ENCODE peak calls at places on chromosome 3, in five cellular contexts. One of them, this sample, is unnamed.

GRCh38 chr3:69330891-69331400 is 54.9 kb downstream of the FRMD4B start:
- DNase-seq in adrenal gland: no peak
- DNase-seq in heart left ventricle: no peak
- DNase-seq in stomach: no peak
- DNase-seq in Peyer's patch: no peak
- DNase-seq in this sample: peak; percentile 49

GRCh38 chr3:129577356-129577755 is 29.1 kb downstream of the PLXND1 start:
- DNase-seq in adrenal gland: peak; percentile 68
- DNase-seq in heart left ventricle: no peak
- DNase-seq in stomach: no peak
- DNase-seq in Peyer's patch: no peak
- DNase-seq in this sample: no peak

GRCh38 chr3:161644871-161645636 is 148.4 kb downstream of the OTOL1 start:
- DNase-seq in adrenal gland: no peak
- DNase-seq in heart left ventricle: no peak
- DNase-seq in stomach: no peak
- DNase-seq in Peyer's patch: no peak
- DNase-seq in this sample: no peak

GRCh38 chr3:60992395-60992794 is 258.9 kb downstream of the FHIT start:
- DNase-seq in adrenal gland: peak; percentile 56
- DNase-seq in heart left ventricle: no peak
- DNase-seq in stomach: no peak
- DNase-seq in Peyer's patch: no peak
- DNase-seq in this sample: no peak

GRCh38 chr3:141094851-141095545 is 43.9 kb downstream of the SPSB4 start:
- DNase-seq in adrenal gland: peak; percentile 76
- DNase-seq in heart left ventricle: peak; percentile 92
- DNase-seq in stomach: no peak
- DNase-seq in Peyer's patch: no peak
- DNase-seq in this sample: no peak

GRCh38 chr3:23479615-23480323 is 276.6 kb downstream of the UBE2E2 start:
- DNase-seq in adrenal gland: no peak
- DNase-seq in heart left ventricle: no peak
- DNase-seq in stomach: no peak
- DNase-seq in Peyer's patch: no peak
- DNase-seq in this sample: no peak

GRCh38 chr3:56955551-56956131 is 104.8 kb upstream of the SPATA12 start:
- DNase-seq in adrenal gland: peak; percentile 66
- DNase-seq in heart left ventricle: no peak
- DNase-seq in stomach: no peak
- DNase-seq in Peyer's patch: no peak
- DNase-seq in this sample: no peak

GRCh38 chr3:188524057-188524456 is 370.1 kb downstream of the LPP start:
- DNase-seq in adrenal gland: no peak
- DNase-seq in heart left ventricle: no peak
- DNase-seq in stomach: no peak
- DNase-seq in Peyer's patch: no peak
- DNase-seq in this sample: no peak

GRCh38 chr3:126996905-126997304 is 14.0 kb downstream of the PLXNA1 start:
- DNase-seq in adrenal gland: no peak
- DNase-seq in heart left ventricle: no peak
- DNase-seq in stomach: no peak
- DNase-seq in Peyer's patch: no peak
- DNase-seq in this sample: no peak

GRCh38 chr3:105062853-105063252 is 303.9 kb upstream of the ALCAM start:
- DNase-seq in adrenal gland: no peak
- DNase-seq in heart left ventricle: no peak
- DNase-seq in stomach: no peak
- DNase-seq in Peyer's patch: no peak
- DNase-seq in this sample: no peak

GRCh38 chr3:52253314-52254260 is 8.0 kb downstream of the PPM1M start:
- DNase-seq in adrenal gland: peak; percentile 76
- DNase-seq in heart left ventricle: no peak
- DNase-seq in stomach: peak; percentile 48
- DNase-seq in Peyer's patch: no peak
- DNase-seq in this sample: no peak

GRCh38 chr3:176920806-176921205 is 276.5 kb downstream of the TBL1XR1 start:
- DNase-seq in adrenal gland: no peak
- DNase-seq in heart left ventricle: no peak
- DNase-seq in stomach: no peak
- DNase-seq in Peyer's patch: no peak
- DNase-seq in this sample: no peak

GRCh38 chr3:145182196-145182911 is 978.6 kb downstream of the PLOD2 start:
- DNase-seq in adrenal gland: no peak
- DNase-seq in heart left ventricle: no peak
- DNase-seq in stomach: no peak
- DNase-seq in Peyer's patch: no peak
- DNase-seq in this sample: no peak

GRCh38 chr3:186453531-186453930 is 90.6 kb downstream of the CRYGS start:
- DNase-seq in adrenal gland: no peak
- DNase-seq in heart left ventricle: no peak
- DNase-seq in stomach: no peak
- DNase-seq in Peyer's patch: no peak
- DNase-seq in this sample: no peak

GRCh38 chr3:197000211-197000610 is 29.4 kb downstream of the MELTF start:
- DNase-seq in adrenal gland: no peak
- DNase-seq in heart left ventricle: peak; percentile 10
- DNase-seq in stomach: no peak
- DNase-seq in Peyer's patch: peak; percentile 23
- DNase-seq in this sample: no peak

GRCh38 chr3:173301647-173302046 is 95.9 kb upstream of the NLGN1 start:
- DNase-seq in adrenal gland: no peak
- DNase-seq in heart left ventricle: no peak
- DNase-seq in stomach: no peak
- DNase-seq in Peyer's patch: no peak
- DNase-seq in this sample: no peak

GRCh38 chr3:57221883-57222282 is 5.6 kb upstream of the APPL1 start:
- DNase-seq in adrenal gland: no peak
- DNase-seq in heart left ventricle: no peak
- DNase-seq in stomach: no peak
- DNase-seq in Peyer's patch: no peak
- DNase-seq in this sample: no peak

GRCh38 chr3:72154391-72155300 is 369.7 kb upstream of the PROK2 start:
- DNase-seq in adrenal gland: no peak
- DNase-seq in heart left ventricle: no peak
- DNase-seq in stomach: no peak
- DNase-seq in Peyer's patch: no peak
- DNase-seq in this sample: no peak

GRCh38 chr3:141425523-141426233 is 57.4 kb downstream of the ZBTB38 start:
- DNase-seq in adrenal gland: no peak
- DNase-seq in heart left ventricle: no peak
- DNase-seq in stomach: no peak
- DNase-seq in Peyer's patch: no peak
- DNase-seq in this sample: peak; percentile 68

GRCh38 chr3:141346839-141347238 is 21.5 kb upstream of the ZBTB38 start:
- DNase-seq in adrenal gland: no peak
- DNase-seq in heart left ventricle: no peak
- DNase-seq in stomach: no peak
- DNase-seq in Peyer's patch: no peak
- DNase-seq in this sample: no peak

GRCh38 chr3:55330756-55331155 is 156.3 kb downstream of the WNT5A start:
- DNase-seq in adrenal gland: no peak
- DNase-seq in heart left ventricle: no peak
- DNase-seq in stomach: no peak
- DNase-seq in Peyer's patch: no peak
- DNase-seq in this sample: no peak

GRCh38 chr3:168828943-168829342 is 733.2 kb upstream of the GOLIM4 start:
- DNase-seq in adrenal gland: no peak
- DNase-seq in heart left ventricle: no peak
- DNase-seq in stomach: no peak
- DNase-seq in Peyer's patch: no peak
- DNase-seq in this sample: no peak

GRCh38 chr3:102791641-102792589 is 357.1 kb downstream of the ZPLD1 start:
- DNase-seq in adrenal gland: no peak
- DNase-seq in heart left ventricle: no peak
- DNase-seq in stomach: no peak
- DNase-seq in Peyer's patch: no peak
- DNase-seq in this sample: no peak

GRCh38 chr3:96428097-96428496 is 386.3 kb upstream of the EPHA6 start:
- DNase-seq in adrenal gland: no peak
- DNase-seq in heart left ventricle: no peak
- DNase-seq in stomach: no peak
- DNase-seq in Peyer's patch: no peak
- DNase-seq in this sample: no peak

GRCh38 chr3:13420817-13421755 is 964 bp upstream of the NUP210 start:
- DNase-seq in adrenal gland: no peak
- DNase-seq in heart left ventricle: no peak
- DNase-seq in stomach: peak; percentile 30
- DNase-seq in Peyer's patch: no peak
- DNase-seq in this sample: peak; percentile 14

GRCh38 chr3:151612119-151612518 is 121.6 kb upstream of the AADACL2 start:
- DNase-seq in adrenal gland: no peak
- DNase-seq in heart left ventricle: no peak
- DNase-seq in stomach: no peak
- DNase-seq in Peyer's patch: no peak
- DNase-seq in this sample: no peak

GRCh38 chr3:11410564-11410963 is 138.4 kb downstream of the ATG7 start:
- DNase-seq in adrenal gland: no peak
- DNase-seq in heart left ventricle: no peak
- DNase-seq in stomach: no peak
- DNase-seq in Peyer's patch: no peak
- DNase-seq in this sample: no peak
- H3K9me3 ChIP-seq in adrenal gland: peaks cover 12% of the 10 kb centered on the region
- H3K9me3 ChIP-seq in heart left ventricle: no peaks in the 10 kb centered on the region
- H3K9me3 ChIP-seq in stomach: no peaks in the 10 kb centered on the region
- H3K9me3 ChIP-seq in Peyer's patch: peaks cover 10% of the 10 kb centered on the region
- H3K9me3 ChIP-seq in this sample: no peaks in the 10 kb centered on the region

GRCh38 chr3:122982202-122983185 is 45.1 kb downstream of the SEMA5B start:
- DNase-seq in adrenal gland: no peak
- DNase-seq in heart left ventricle: peak; percentile 51
- DNase-seq in stomach: no peak
- DNase-seq in Peyer's patch: no peak
- DNase-seq in this sample: no peak
- H3K4me1 ChIP-seq in adrenal gland: no peaks in the 10 kb centered on the region
- H3K4me1 ChIP-seq in heart left ventricle: peaks cover 10% of the 10 kb centered on the region
- H3K4me1 ChIP-seq in stomach: peaks cover 16% of the 10 kb centered on the region
- H3K4me1 ChIP-seq in Peyer's patch: no peaks in the 10 kb centered on the region
- H3K4me1 ChIP-seq in this sample: no peaks in the 10 kb centered on the region

GRCh38 chr3:156681003-156681402 is 6.6 kb downstream of the TIPARP start:
- DNase-seq in adrenal gland: peak; percentile 74
- DNase-seq in heart left ventricle: peak; percentile 64
- DNase-seq in stomach: peak; percentile 50
- DNase-seq in Peyer's patch: no peak
- DNase-seq in this sample: no peak
- TF ChIP-seq POLR2A in adrenal gland: no peak
- TF ChIP-seq POLR2A in heart left ventricle: no peak
- TF ChIP-seq POLR2A in stomach: no peak
- TF ChIP-seq POLR2A in Peyer's patch: no peak
- TF ChIP-seq POLR2A in this sample: no peak

DNA sequence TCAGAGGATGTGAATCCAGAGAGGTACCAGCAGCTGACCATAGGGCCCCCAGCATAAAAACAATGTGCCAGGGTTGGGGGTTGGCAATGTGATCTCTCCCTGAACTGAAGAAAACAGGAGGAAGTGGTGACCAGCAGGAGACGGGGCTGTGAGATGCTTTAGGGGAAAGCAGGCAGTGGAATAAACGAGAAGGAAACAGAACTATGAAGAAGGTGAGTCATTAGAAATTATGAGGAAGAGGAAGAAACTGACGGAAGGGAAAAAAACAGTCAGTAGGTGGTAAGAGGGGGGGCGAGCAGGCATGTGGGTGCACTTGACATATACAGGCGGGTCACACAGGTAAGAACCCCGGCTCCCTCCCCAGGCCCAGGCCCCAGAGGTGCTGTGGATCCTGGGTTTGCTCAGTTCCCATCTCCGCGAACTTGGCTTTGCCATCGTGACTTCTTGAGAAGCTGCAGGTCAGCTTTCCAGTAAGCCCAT is 42.2 kb upstream of the B3GNT5 start:
- DNase-seq in adrenal gland: peak; percentile 67
- DNase-seq in heart left ventricle: no peak
- DNase-seq in stomach: no peak
- DNase-seq in Peyer's patch: no peak
- DNase-seq in this sample: no peak
- H3K9me3 ChIP-seq in adrenal gland: no peaks in the 10 kb centered on the region
- H3K9me3 ChIP-seq in heart left ventricle: no peaks in the 10 kb centered on the region
- H3K9me3 ChIP-seq in stomach: no peaks in the 10 kb centered on the region
- H3K9me3 ChIP-seq in Peyer's patch: no peaks in the 10 kb centered on the region
- H3K9me3 ChIP-seq in this sample: no peaks in the 10 kb centered on the region

GRCh38 chr3:107222927-107223326 is 154.3 kb upstream of the CCDC54 start:
- DNase-seq in adrenal gland: no peak
- DNase-seq in heart left ventricle: no peak
- DNase-seq in stomach: no peak
- DNase-seq in Peyer's patch: no peak
- DNase-seq in this sample: no peak
- H3K4me1 ChIP-seq in adrenal gland: no peaks in the 10 kb centered on the region
- H3K4me1 ChIP-seq in heart left ventricle: no peaks in the 10 kb centered on the region
- H3K4me1 ChIP-seq in stomach: no peaks in the 10 kb centered on the region
- H3K4me1 ChIP-seq in Peyer's patch: no peaks in the 10 kb centered on the region
- H3K4me1 ChIP-seq in this sample: no peaks in the 10 kb centered on the region

This sample was measured in thyroid gland.